ENCODE peak calls at places on chromosomes 1 and 21, in eight cellular contexts. N, A, Q, U, V, F, M and C are unnamed samples.

GRCh38 chr1:39663559-39663958 is 8.3 kb downstream of the NT5C1A start:
- DNase-seq in A (no peak), U (no peak), Q (no peak), N (no peak), F (no peak), V (no peak), M (no peak), C (no peak)

GRCh38 chr1:231162300-231162969 is 577 bp downstream of the TRIM67 start:
- DNase-seq in F (peak; percentile 45), U (peak; percentile 72), V (peak; percentile 26), A (no peak), M (no peak), N (peak; percentile 79), Q (peak; percentile 84), C (no peak)

GRCh38 chr21:35850029-35850428 is 210.3 kb downstream of the SETD4 start:
- DNase-seq in A (no peak), F (no peak), M (no peak), U (no peak), V (peak; percentile 82), Q (no peak), N (no peak), C (no peak)

GRCh38 chr1:161954466-161954865 is 69.2 kb downstream of the OLFML2B start:
- DNase-seq in V (peak; percentile 47), F (no peak), Q (no peak), M (no peak), A (no peak), U (no peak), N (no peak), C (no peak)

GRCh38 chr1:211638723-211639122 is 36.7 kb downstream of the NEK2 start:
- DNase-seq in F (no peak), U (no peak), V (no peak), M (peak; percentile 17), A (no peak), Q (no peak), N (no peak), C (peak; percentile 57)

GRCh38 chr1:9792156-9793042 is 31.4 kb downstream of the CLSTN1 start:
- DNase-seq in U (no peak), N (no peak), Q (peak; percentile 72), F (no peak), A (no peak), M (no peak), V (peak; percentile 36), C (no peak)

GRCh38 chr1:165869343-165869742 is 41.9 kb downstream of the UCK2 start:
- DNase-seq in Q (no peak), N (no peak), A (no peak), F (no peak), U (no peak), M (no peak), V (no peak), C (no peak)

GRCh38 chr21:15247613-15248012 is 182.8 kb upstream of the NRIP1 start:
- DNase-seq in F (no peak), Q (no peak), M (no peak), V (peak; percentile 8), A (no peak), U (no peak), N (no peak), C (no peak)

GRCh38 chr21:45443595-45444181 is 38.7 kb downstream of the COL18A1 start:
- DNase-seq in F (peak; percentile 15), M (no peak), N (no peak), V (no peak), Q (no peak), A (no peak), U (no peak), C (peak; percentile 46)

GRCh38 chr1:91568261-91568660 is 67.6 kb downstream of the CDC7 start:
- DNase-seq in F (no peak), Q (no peak), N (no peak), V (no peak), A (no peak), M (no peak), U (no peak), C (no peak)

GRCh38 chr21:31447477-31447876 is 103.4 kb upstream of the TIAM1 start:
- DNase-seq in N (no peak), Q (no peak), A (no peak), V (peak; percentile 36), F (no peak), M (no peak), U (no peak), C (no peak)

GRCh38 chr1:10663668-10664035 is 132.8 kb downstream of the CASZ1 start:
- DNase-seq in A (no peak), N (no peak), U (no peak), F (peak; percentile 72), V (peak; percentile 10), Q (peak; percentile 81), M (peak; percentile 81), C (peak; percentile 86)

GRCh38 chr1:186424539-186424938 is 36.4 kb downstream of the PDC start:
- DNase-seq in U (no peak), A (no peak), N (no peak), V (no peak), M (no peak), F (peak; percentile 26), Q (no peak), C (no peak)

GRCh38 chr21:46411691-46412090 is 47.0 kb upstream of the DIP2A start:
- DNase-seq in M (no peak), F (no peak), N (no peak), U (no peak), A (no peak), Q (no peak), V (no peak), C (peak; percentile 34)

DNA sequence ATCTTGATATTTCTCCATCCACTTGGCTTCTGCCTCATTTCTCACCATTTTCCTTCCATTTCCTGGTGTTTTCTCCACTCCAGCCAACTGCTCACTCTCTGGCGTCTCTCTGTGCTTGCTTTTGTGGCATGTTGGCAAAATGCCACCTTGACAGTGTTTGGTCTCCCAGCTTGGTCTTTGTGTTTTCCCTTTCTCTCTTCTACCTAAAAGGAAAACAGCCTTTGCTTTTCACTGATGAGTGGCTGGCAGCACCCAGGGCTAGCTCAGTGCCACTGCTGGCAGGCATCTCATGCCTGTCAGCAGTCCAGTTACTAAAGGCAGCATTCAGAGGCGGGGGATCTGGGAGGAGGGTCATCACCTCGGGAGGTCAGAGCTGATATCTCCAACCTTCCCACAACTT is 55.3 kb upstream of the DSCAM start:
- DNase-seq in Q (no peak), A (no peak), U (no peak), F (no peak), M (no peak), N (no peak), V (no peak), C (no peak)
- H3K27ac ChIP-seq in Q (no peak overlapping the region), A (no peak overlapping the region), U (no peak overlapping the region), F (no peak overlapping the region), M (no peak overlapping the region), N (no peak overlapping the region), V (no peak overlapping the region), C (no peak overlapping the region)

GRCh38 chr21:33266050-33266783 is at the start of gene IL10RB:
- DNase-seq in N (peak; percentile 80), U (peak; percentile 91), M (no peak), A (peak; percentile 21), Q (peak; percentile 86), V (peak; percentile 39), F (peak; percentile 75), C (peak; percentile 87)

GRCh38 chr21:33267250-33267649 is 1.1 kb downstream of the IL10RB start:
- DNase-seq in A (no peak), V (no peak), N (no peak), Q (no peak), U (no peak), M (no peak), F (no peak), C (no peak)

GRCh38 chr21:33268392-33268735 is 2.2 kb downstream of the IL10RB start:
- DNase-seq in F (no peak), A (no peak), Q (no peak), M (no peak), U (no peak), N (no peak), V (no peak), C (no peak)

GRCh38 chr21:33265664-33266049 is 510 bp upstream of the IL10RB start:
- DNase-seq in V (peak; percentile 14), U (peak; percentile 85), M (no peak), Q (no peak), A (no peak), N (no peak), F (peak; percentile 45), C (peak; percentile 72)

DNA sequence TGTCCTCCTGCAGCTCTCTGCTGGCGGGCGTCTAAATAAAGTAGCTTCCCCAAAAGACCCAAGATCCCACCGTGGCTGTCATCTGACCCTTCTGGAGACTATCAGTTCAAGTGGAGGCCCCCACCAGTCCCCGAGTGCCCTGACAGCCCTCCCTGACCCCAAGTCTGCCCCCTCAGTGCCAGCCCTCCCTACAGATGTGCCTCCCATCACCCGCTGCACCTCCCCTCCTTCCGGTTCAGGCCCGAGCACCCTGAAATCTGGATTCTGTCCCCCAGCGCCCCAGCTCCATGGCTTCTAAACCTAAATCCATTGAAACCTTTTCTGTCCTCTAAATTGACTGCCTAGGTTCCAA is 593 bp downstream of the IL10RB start:
- DNase-seq in U (peak; percentile 75), Q (no peak), N (no peak), A (no peak), M (no peak), V (no peak), F (no peak), C (no peak)
- H3K27ac ChIP-seq in U (peak overlapping the region; percentile 91), Q (no peak overlapping the region), N (peak overlapping the region; percentile 62), A (peak overlapping the region; percentile 70), M (peak overlapping the region; percentile 82), V (peak overlapping the region; percentile 86), F (peak overlapping the region; percentile 79), C (peak overlapping the region; percentile 80)

DNA sequence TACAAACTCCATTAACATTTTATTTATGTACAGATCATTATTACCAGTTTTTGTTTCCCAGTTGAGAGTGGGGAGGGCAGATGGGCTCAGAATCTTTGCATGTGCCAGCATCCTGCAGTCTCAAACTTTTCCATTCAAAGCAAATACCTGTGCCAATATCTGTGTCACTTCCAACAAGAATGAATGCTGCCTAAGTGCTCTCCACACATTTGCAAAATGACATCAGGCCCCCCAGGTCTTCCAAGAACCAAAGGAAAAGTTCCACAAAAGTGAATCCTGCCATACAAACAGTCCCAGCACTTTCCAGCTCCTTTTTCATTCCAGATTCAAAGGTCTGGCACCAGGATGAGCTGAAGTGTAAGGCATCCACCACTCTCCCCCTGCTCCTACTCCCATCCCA is 1.7 kb upstream of the TIE1 start:
- DNase-seq in V (no peak), U (no peak), N (no peak), Q (no peak), F (no peak), M (no peak), A (no peak), C (no peak)
- H3K27ac ChIP-seq in V (no peak overlapping the region), U (peak overlapping the region; percentile 51), N (no peak overlapping the region), Q (no peak overlapping the region), F (peak overlapping the region; percentile 21), M (no peak overlapping the region), A (no peak overlapping the region), C (no peak overlapping the region)

DNA sequence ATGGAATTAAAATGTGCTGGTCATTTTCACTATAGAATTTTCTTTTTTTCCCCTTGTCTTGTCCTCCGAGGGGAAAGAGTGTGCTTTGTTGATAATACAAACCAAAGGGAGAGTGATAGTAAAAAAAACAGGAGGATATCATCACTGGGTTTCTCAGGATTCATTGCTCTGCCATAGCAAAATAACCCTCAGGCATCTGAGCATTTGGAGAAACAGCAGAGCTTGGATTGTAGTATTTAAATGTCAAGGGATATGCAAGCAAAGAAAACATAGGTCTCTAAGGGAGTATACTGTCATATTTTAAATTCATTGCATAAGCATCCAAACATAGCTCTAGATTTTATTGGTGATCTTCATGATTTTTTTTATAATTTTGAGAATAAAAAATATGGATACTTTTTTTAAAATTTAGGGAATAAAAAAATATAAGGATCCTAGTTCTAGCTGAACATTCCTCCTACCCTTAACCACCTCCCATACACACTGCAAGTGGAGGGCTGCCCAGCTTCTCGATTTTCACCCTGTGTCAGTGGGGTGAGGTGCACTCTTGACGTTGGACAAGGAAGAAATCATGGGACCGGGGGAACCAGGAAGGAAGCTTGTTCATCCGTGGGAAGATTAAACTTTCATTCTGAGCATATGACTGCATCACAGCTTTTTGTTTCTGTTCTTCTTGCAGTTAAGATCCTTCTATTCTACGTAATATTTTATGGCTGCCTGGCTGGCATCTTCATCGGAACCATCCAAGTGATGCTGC is 4.4 kb downstream of the ATP1B1 start:
- DNase-seq in Q (no peak), N (no peak), A (no peak), V (peak; percentile 41), F (no peak), M (no peak), U (peak; percentile 65), C (no peak)
- H3K27ac ChIP-seq in Q (no peak overlapping the region), N (peak overlapping the region; percentile 61), A (no peak overlapping the region), V (peak overlapping the region; percentile 70), F (no peak overlapping the region), M (peak overlapping the region; percentile 80), U (peak overlapping the region; percentile 79), C (peak overlapping the region; percentile 97)